ENCODE peak calls at places on chromosomes 1 and 21, in six cellular contexts. E is PC-3, H is neural progenitor cell, Y is GM23248, X is GM23338, U is MM.1S. P is an unnamed sample.

GRCh38 chr1:155934933-155935590 is 849 bp upstream of the KHDC4 start:
- DNase-seq in E (no peak), H (no peak), Y (peak; percentile 43), X (peak; percentile 45), U (no peak), P (peak; percentile 34)

GRCh38 chr1:152739841-152740240 is 18.0 kb upstream of the KPRP start:
- DNase-seq in E (no peak), H (no peak), Y (peak; percentile 43), X (no peak), U (no peak), P (no peak)

GRCh38 chr1:201585901-201586300 is 47.0 kb downstream of the NAV1 start:
- DNase-seq in E (peak; percentile 18), H (no peak), Y (peak; percentile 72), X (no peak), U (no peak), P (no peak)

GRCh38 chr1:87826639-87827345 is 498.1 kb downstream of the LMO4 start:
- DNase-seq in E (no peak), H (no peak), Y (peak; percentile 66), X (no peak), U (peak; percentile 86), P (peak; percentile 75)

GRCh38 chr1:5727871-5728643 is 264.2 kb downstream of the NPHP4 start:
- DNase-seq in E (no peak), H (no peak), Y (no peak), X (no peak), U (no peak), P (no peak)

GRCh38 chr1:240242601-240243144 is 151.0 kb downstream of the FMN2 start:
- DNase-seq in E (peak; percentile 85), H (no peak), Y (peak; percentile 86), X (no peak), U (no peak), P (no peak)

GRCh38 chr1:206685256-206685748 is 597 bp downstream of the MAPKAPK2 start:
- DNase-seq in E (peak; percentile 27), H (peak; percentile 68), Y (peak; percentile 76), X (peak; percentile 68), U (peak; percentile 46), P (peak; percentile 54)

GRCh38 chr1:245166471-245166885 is 11.7 kb downstream of the KIF26B start:
- DNase-seq in E (no peak), H (no peak), Y (peak; percentile 74), X (peak; percentile 16), U (no peak), P (no peak)

GRCh38 chr1:206897175-206897574 is at the start of gene IL24:
- DNase-seq in E (no peak), H (no peak), Y (peak; percentile 39), X (no peak), U (no peak), P (no peak)

GRCh38 chr1:179840107-179840506 is 37.5 kb downstream of the TOR1AIP2 start:
- DNase-seq in E (no peak), H (no peak), Y (no peak), X (no peak), U (no peak), P (no peak)

GRCh38 chr1:72282690-72283203 is 408 bp upstream of the NEGR1 start:
- DNase-seq in E (peak; percentile 89), H (peak; percentile 95), Y (peak; percentile 99), X (peak; percentile 91), U (peak; percentile 89), P (no peak)

GRCh38 chr1:22625262-22625925 is 11.0 kb upstream of the C1QA start:
- DNase-seq in E (peak; percentile 12), H (peak; percentile 76), Y (peak; percentile 35), X (peak; percentile 63), U (no peak), P (no peak)

GRCh38 chr1:168035345-168035744 is 98.5 kb upstream of the MPC2 start:
- DNase-seq in E (no peak), H (no peak), Y (no peak), X (no peak), U (no peak), P (no peak)

GRCh38 chr21:36491191-36491916 is 11.4 kb upstream of the CLDN14 start:
- DNase-seq in E (no peak), H (peak; percentile 26), Y (peak; percentile 82), X (no peak), U (no peak), P (no peak)

GRCh38 chr21:25639167-25639921 is at the start of gene JAM2:
- DNase-seq in E (no peak), H (peak; percentile 75), Y (peak; percentile 55), X (peak; percentile 75), U (peak; percentile 46), P (peak; percentile 56)

GRCh38 chr1:30417701-30418425 is 305.5 kb downstream of the MATN1 start:
- DNase-seq in E (no peak), H (no peak), Y (no peak), X (no peak), U (no peak), P (no peak)

GRCh38 chr1:177495878-177496277 is 325.1 kb downstream of the BRINP2 start:
- DNase-seq in E (no peak), H (peak; percentile 20), Y (peak; percentile 3), X (no peak), U (no peak), P (no peak)

GRCh38 chr1:81254560-81254959 is 546.2 kb upstream of the ADGRL2 start:
- DNase-seq in E (peak; percentile 23), H (no peak), Y (peak; percentile 5), X (peak; percentile 81), U (no peak), P (no peak)

GRCh38 chr1:91791103-91791502 is 94.8 kb downstream of the TGFBR3 start:
- DNase-seq in E (no peak), H (peak; percentile 89), Y (no peak), X (peak; percentile 52), U (no peak), P (no peak)

DNA sequence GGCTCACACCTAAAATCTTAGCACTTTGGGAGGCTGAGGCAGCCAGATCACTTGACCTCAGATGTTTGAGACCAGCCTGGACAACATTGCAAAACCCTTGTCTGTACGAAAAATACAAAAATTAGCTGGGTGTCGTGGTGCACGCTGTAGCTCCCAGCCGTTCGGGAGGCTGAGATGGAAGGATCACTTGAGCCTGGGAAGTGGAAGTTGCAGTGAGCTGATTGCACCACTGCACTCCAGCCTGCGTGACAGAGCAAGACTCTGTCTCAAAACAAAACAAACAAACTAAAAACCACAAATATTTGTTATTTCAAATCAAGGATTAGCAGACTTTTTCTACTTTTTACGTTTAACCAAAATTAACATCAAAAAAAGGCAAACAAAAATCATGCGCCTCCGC is 31.3 kb downstream of the INKA2 start:
- DNase-seq in E (no peak), H (no peak), Y (no peak), X (no peak), U (no peak), P (no peak)
- H3K4me2 ChIP-seq in E (no peak overlapping the region), H (no peak overlapping the region), Y (no peak overlapping the region), X (no peak overlapping the region), U (no peak overlapping the region), P (no peak overlapping the region)

GRCh38 chr1:54272772-54273091 is 72.8 kb downstream of the MRPL37 start:
- DNase-seq in E (no peak), H (no peak), Y (no peak), X (no peak), U (no peak), P (no peak)
- H3K4me1 ChIP-seq in E (no peaks in the 10 kb centered on the region), H (peaks cover 31% of the 10 kb centered on the region), Y (peaks cover 42% of the 10 kb centered on the region), X (peaks cover 37% of the 10 kb centered on the region), U (peaks cover 12% of the 10 kb centered on the region), P (peaks cover 17% of the 10 kb centered on the region)

DNA sequence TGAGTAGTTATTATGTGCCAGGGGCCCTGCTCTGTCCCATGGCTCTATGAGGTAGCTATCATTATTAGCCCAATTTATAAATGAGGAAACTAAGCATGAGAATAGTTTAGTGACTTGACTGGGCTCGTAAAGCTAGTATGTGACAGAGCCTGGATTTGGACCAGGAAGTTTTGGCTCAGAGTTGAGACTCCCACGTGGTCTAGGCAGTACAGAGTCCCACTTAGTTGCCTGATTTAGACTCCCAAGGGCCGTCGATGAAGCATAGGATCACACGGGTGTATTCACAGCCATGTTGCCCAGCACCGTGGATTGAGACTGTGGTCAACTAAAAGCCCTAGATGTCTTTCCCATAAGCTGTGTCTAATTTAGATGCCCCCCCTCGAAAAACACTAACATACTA is 81.7 kb downstream of the DDX20 start:
- DNase-seq in E (no peak), H (no peak), Y (no peak), X (no peak), U (no peak), P (no peak)
- TF ChIP-seq EZH2phosphoT487 in E (no peak), H (no peak), Y (no peak), X (no peak), U (no peak), P (no peak)

GRCh38 chr1:227111782-227112181 is 171.7 kb downstream of the COQ8A start:
- DNase-seq in E (no peak), H (no peak), Y (no peak), X (no peak), U (no peak), P (no peak)
- H3K4me2 ChIP-seq in E (no peak overlapping the region), H (no peak overlapping the region), Y (no peak overlapping the region), X (no peak overlapping the region), U (no peak overlapping the region), P (no peak overlapping the region)

GRCh38 chr21:44857127-44857892 is 16.2 kb downstream of the PTTG1IP start:
- DNase-seq in E (no peak), H (no peak), Y (no peak), X (no peak), U (no peak), P (no peak)

GRCh38 chr21:44856131-44856530 is 17.4 kb downstream of the PTTG1IP start:
- DNase-seq in E (no peak), H (no peak), Y (no peak), X (no peak), U (peak; percentile 4), P (no peak)

GRCh38 chr21:44858791-44859190 is 14.7 kb downstream of the PTTG1IP start:
- DNase-seq in E (no peak), H (no peak), Y (no peak), X (no peak), U (no peak), P (no peak)

GRCh38 chr21:44855572-44855971 is 17.9 kb downstream of the PTTG1IP start:
- DNase-seq in E (no peak), H (no peak), Y (no peak), X (no peak), U (no peak), P (no peak)

GRCh38 chr21:44858291-44858690 is 15.2 kb downstream of the PTTG1IP start:
- DNase-seq in E (no peak), H (no peak), Y (no peak), X (no peak), U (no peak), P (no peak)
- H3K4me1 ChIP-seq in E (no peaks in the 10 kb centered on the region), H (no peaks in the 10 kb centered on the region), Y (no peaks in the 10 kb centered on the region), X (no peaks in the 10 kb centered on the region), U (no peaks in the 10 kb centered on the region), P (no peaks in the 10 kb centered on the region)